ENCODE peak calls at places on chromosome 2, in seven cellular contexts. N is body of pancreas; D is T follicular helper cell; X is CD8-positive, alpha-beta memory T cell; T is NCI-H1092 treated with DMSO at 0.1 percent for 48 hours; Z is myocyte; G is CD8-positive, alpha-beta T cell. K is an unnamed sample.

GRCh38 chr2:100780203-100781008 is 39.5 kb upstream of the NPAS2 start:
- DNase-seq in N (peak; percentile 25), D (no peak), X (no peak), T (no peak), Z (peak; percentile 28), G (no peak), K (peak; percentile 23)

GRCh38 chr2:168758970-168759820 is 43.2 kb upstream of the NOSTRIN start:
- DNase-seq in N (peak; percentile 44), D (no peak), X (no peak), T (peak; percentile 30), Z (peak; percentile 65), G (no peak), K (peak; percentile 33)

GRCh38 chr2:108637304-108637669 is 82.0 kb upstream of the RANBP2 start:
- DNase-seq in N (peak; percentile 45), D (no peak), X (no peak), T (no peak), Z (peak; percentile 91), G (no peak), K (no peak)

GRCh38 chr2:134564549-134564948 is 154.3 kb downstream of the TMEM163 start:
- DNase-seq in N (no peak), D (no peak), X (no peak), T (no peak), Z (no peak), G (no peak), K (no peak)

GRCh38 chr2:28436525-28437051 is 43.9 kb downstream of the FOSL2 start:
- DNase-seq in N (no peak), D (no peak), X (no peak), T (no peak), Z (peak; percentile 68), G (no peak), K (peak; percentile 88)

GRCh38 chr2:143259368-143259958 is 130.2 kb downstream of the ARHGAP15 start:
- DNase-seq in N (peak; percentile 73), D (peak; percentile 61), X (peak; percentile 50), T (peak; percentile 44), Z (peak; percentile 76), G (peak; percentile 42), K (peak; percentile 68)

GRCh38 chr2:15746354-15747171 is 154.9 kb downstream of the DDX1 start:
- DNase-seq in N (no peak), D (no peak), X (no peak), T (no peak), Z (no peak), G (no peak), K (no peak)

GRCh38 chr2:152493417-152493816 is 158.4 kb downstream of the FMNL2 start:
- DNase-seq in N (no peak), D (no peak), X (no peak), T (no peak), Z (no peak), G (no peak), K (no peak)

GRCh38 chr2:45852450-45853150 is 201.1 kb downstream of the PRKCE start:
- DNase-seq in N (no peak), D (no peak), X (no peak), T (no peak), Z (no peak), G (no peak), K (no peak)

GRCh38 chr2:16136461-16137035 is 196.2 kb downstream of the MYCN start:
- DNase-seq in N (no peak), D (no peak), X (no peak), T (no peak), Z (no peak), G (no peak), K (no peak)

GRCh38 chr2:66733361-66733760 is 298.4 kb downstream of the MEIS1 start:
- DNase-seq in N (no peak), D (no peak), X (no peak), T (no peak), Z (peak; percentile 64), G (no peak), K (no peak)

GRCh38 chr2:129673234-129673633 is 306.2 kb upstream of the RAB6C start:
- DNase-seq in N (no peak), D (no peak), X (no peak), T (no peak), Z (no peak), G (no peak), K (no peak)

GRCh38 chr2:240953426-240954425 is 44.7 kb upstream of the SNED1 start:
- DNase-seq in N (peak; percentile 3), D (no peak), X (no peak), T (no peak), Z (no peak), G (no peak), K (no peak)

GRCh38 chr2:88765154-88765948 is 73.9 kb downstream of the RPIA start:
- DNase-seq in N (peak; percentile 72), D (no peak), X (no peak), T (peak; percentile 59), Z (peak; percentile 2), G (no peak), K (no peak)

GRCh38 chr2:62175728-62176127 is 20.2 kb upstream of the B3GNT2 start:
- DNase-seq in N (peak; percentile 24), D (no peak), X (no peak), T (no peak), Z (no peak), G (no peak), K (no peak)

GRCh38 chr2:77521931-77522470 is at the start of gene LRRTM4:
- DNase-seq in N (no peak), D (no peak), X (no peak), T (peak; percentile 30), Z (no peak), G (no peak), K (no peak)